ENCODE peak calls at places on chromosomes 7 and 10, in ten cellular contexts. One of them, this sample, is unnamed.
A peak's percentile ranks its signal among the peaks of the same experiment; 100 is the strongest.

GRCh38 chr7:6171532-6172330 is 100.7 kb downstream of the CYTH3 start:
- DNase-seq in heart left ventricle: peak; percentile 61
- DNase-seq in NCI-H1092 treated with DMSO at 0.1 percent for 48 hours: no peak
- DNase-seq in ovary: no peak
- DNase-seq in Kasumi-1: no peak
- DNase-seq in HFF-Myc: no peak
- DNase-seq in mucosa of descending colon: no peak
- DNase-seq in substantia nigra: no peak
- DNase-seq in NCI-H1694 treated with DMSO at 0.1 percent for 48 hours: no peak
- DNase-seq in memory B cell: no peak
- DNase-seq in this sample: peak; percentile 80

GRCh38 chr7:81721428-81721827 is 48.4 kb downstream of the HGF start:
- DNase-seq in ovary: no peak
- DNase-seq in NCI-H1694 treated with DMSO at 0.1 percent for 48 hours: no peak
- DNase-seq in Kasumi-1: no peak
- DNase-seq in NCI-H1092 treated with DMSO at 0.1 percent for 48 hours: no peak
- DNase-seq in mucosa of descending colon: no peak
- DNase-seq in memory B cell: no peak
- DNase-seq in heart left ventricle: no peak
- DNase-seq in HFF-Myc: no peak
- DNase-seq in substantia nigra: no peak
- DNase-seq in this sample: no peak

GRCh38 chr7:139403601-139404000 is 43.9 kb downstream of the LUC7L2 start:
- DNase-seq in mucosa of descending colon: no peak
- DNase-seq in NCI-H1092 treated with DMSO at 0.1 percent for 48 hours: no peak
- DNase-seq in substantia nigra: no peak
- DNase-seq in NCI-H1694 treated with DMSO at 0.1 percent for 48 hours: no peak
- DNase-seq in Kasumi-1: no peak
- DNase-seq in memory B cell: no peak
- DNase-seq in HFF-Myc: no peak
- DNase-seq in heart left ventricle: no peak
- DNase-seq in ovary: no peak
- DNase-seq in this sample: no peak

GRCh38 chr7:142248-142955 is 50.0 kb upstream of the FAM20C start:
- DNase-seq in NCI-H1092 treated with DMSO at 0.1 percent for 48 hours: no peak
- DNase-seq in mucosa of descending colon: peak; percentile 81
- DNase-seq in ovary: peak; percentile 83
- DNase-seq in memory B cell: no peak
- DNase-seq in substantia nigra: no peak
- DNase-seq in HFF-Myc: no peak
- DNase-seq in NCI-H1694 treated with DMSO at 0.1 percent for 48 hours: peak; percentile 49
- DNase-seq in heart left ventricle: peak; percentile 90
- DNase-seq in Kasumi-1: no peak
- DNase-seq in this sample: no peak

GRCh38 chr10:20694296-20694695 is 202.8 kb downstream of the NEBL start:
- DNase-seq in NCI-H1092 treated with DMSO at 0.1 percent for 48 hours: no peak
- DNase-seq in NCI-H1694 treated with DMSO at 0.1 percent for 48 hours: no peak
- DNase-seq in memory B cell: no peak
- DNase-seq in substantia nigra: no peak
- DNase-seq in Kasumi-1: no peak
- DNase-seq in ovary: no peak
- DNase-seq in heart left ventricle: no peak
- DNase-seq in HFF-Myc: no peak
- DNase-seq in mucosa of descending colon: no peak
- DNase-seq in this sample: peak; percentile 14

GRCh38 chr10:12535656-12536055 is 186.3 kb downstream of the CAMK1D start:
- DNase-seq in NCI-H1092 treated with DMSO at 0.1 percent for 48 hours: no peak
- DNase-seq in Kasumi-1: no peak
- DNase-seq in heart left ventricle: no peak
- DNase-seq in memory B cell: no peak
- DNase-seq in NCI-H1694 treated with DMSO at 0.1 percent for 48 hours: no peak
- DNase-seq in HFF-Myc: no peak
- DNase-seq in substantia nigra: no peak
- DNase-seq in mucosa of descending colon: no peak
- DNase-seq in ovary: no peak
- DNase-seq in this sample: no peak

GRCh38 chr7:6590645-6591110 is 857 bp downstream of the INTS15 start:
- DNase-seq in ovary: no peak
- DNase-seq in NCI-H1694 treated with DMSO at 0.1 percent for 48 hours: no peak
- DNase-seq in memory B cell: no peak
- DNase-seq in NCI-H1092 treated with DMSO at 0.1 percent for 48 hours: no peak
- DNase-seq in mucosa of descending colon: peak; percentile 2
- DNase-seq in Kasumi-1: no peak
- DNase-seq in HFF-Myc: no peak
- DNase-seq in substantia nigra: no peak
- DNase-seq in heart left ventricle: no peak
- DNase-seq in this sample: peak; percentile 63

GRCh38 chr7:143504215-143504936 is 26.7 kb downstream of the TAS2R41 start:
- DNase-seq in mucosa of descending colon: no peak
- DNase-seq in memory B cell: no peak
- DNase-seq in HFF-Myc: no peak
- DNase-seq in ovary: no peak
- DNase-seq in heart left ventricle: no peak
- DNase-seq in substantia nigra: no peak
- DNase-seq in NCI-H1092 treated with DMSO at 0.1 percent for 48 hours: no peak
- DNase-seq in NCI-H1694 treated with DMSO at 0.1 percent for 48 hours: no peak
- DNase-seq in Kasumi-1: no peak
- DNase-seq in this sample: no peak

GRCh38 chr7:18496336-18496700 is 769 bp downstream of the HDAC9 start:
- DNase-seq in Kasumi-1: no peak
- DNase-seq in substantia nigra: no peak
- DNase-seq in NCI-H1092 treated with DMSO at 0.1 percent for 48 hours: peak; percentile 86
- DNase-seq in mucosa of descending colon: no peak
- DNase-seq in NCI-H1694 treated with DMSO at 0.1 percent for 48 hours: no peak
- DNase-seq in heart left ventricle: no peak
- DNase-seq in memory B cell: no peak
- DNase-seq in HFF-Myc: no peak
- DNase-seq in ovary: no peak
- DNase-seq in this sample: peak; percentile 24

GRCh38 chr10:95242581-95243317 is 48.1 kb downstream of the PDLIM1 start:
- DNase-seq in mucosa of descending colon: no peak
- DNase-seq in ovary: no peak
- DNase-seq in HFF-Myc: no peak
- DNase-seq in NCI-H1694 treated with DMSO at 0.1 percent for 48 hours: peak; percentile 13
- DNase-seq in memory B cell: no peak
- DNase-seq in NCI-H1092 treated with DMSO at 0.1 percent for 48 hours: peak; percentile 44
- DNase-seq in Kasumi-1: peak; percentile 69
- DNase-seq in heart left ventricle: no peak
- DNase-seq in substantia nigra: no peak
- DNase-seq in this sample: peak; percentile 86

GRCh38 chr10:79063071-79063491 is 5.7 kb upstream of the ZMIZ1 start:
- DNase-seq in HFF-Myc: no peak
- DNase-seq in NCI-H1694 treated with DMSO at 0.1 percent for 48 hours: no peak
- DNase-seq in NCI-H1092 treated with DMSO at 0.1 percent for 48 hours: no peak
- DNase-seq in Kasumi-1: peak; percentile 64
- DNase-seq in mucosa of descending colon: peak; percentile 40
- DNase-seq in memory B cell: no peak
- DNase-seq in heart left ventricle: peak; percentile 24
- DNase-seq in ovary: no peak
- DNase-seq in substantia nigra: no peak
- DNase-seq in this sample: no peak

GRCh38 chr7:44782460-44782859 is 14.0 kb upstream of the PPIA start:
- DNase-seq in substantia nigra: no peak
- DNase-seq in NCI-H1694 treated with DMSO at 0.1 percent for 48 hours: no peak
- DNase-seq in heart left ventricle: no peak
- DNase-seq in memory B cell: no peak
- DNase-seq in Kasumi-1: no peak
- DNase-seq in ovary: no peak
- DNase-seq in HFF-Myc: no peak
- DNase-seq in NCI-H1092 treated with DMSO at 0.1 percent for 48 hours: no peak
- DNase-seq in mucosa of descending colon: no peak
- DNase-seq in this sample: no peak

GRCh38 chr10:124093076-124093773 is at the start of gene CHST15:
- DNase-seq in HFF-Myc: peak; percentile 3
- DNase-seq in mucosa of descending colon: peak; percentile 62
- DNase-seq in substantia nigra: no peak
- DNase-seq in Kasumi-1: no peak
- DNase-seq in NCI-H1092 treated with DMSO at 0.1 percent for 48 hours: no peak
- DNase-seq in memory B cell: peak; percentile 69
- DNase-seq in NCI-H1694 treated with DMSO at 0.1 percent for 48 hours: no peak
- DNase-seq in ovary: peak; percentile 69
- DNase-seq in heart left ventricle: peak; percentile 50
- DNase-seq in this sample: peak; percentile 85

GRCh38 chr10:78898341-78899097 is 170.2 kb upstream of the ZMIZ1 start:
- DNase-seq in heart left ventricle: no peak
- DNase-seq in NCI-H1092 treated with DMSO at 0.1 percent for 48 hours: no peak
- DNase-seq in memory B cell: no peak
- DNase-seq in ovary: no peak
- DNase-seq in Kasumi-1: no peak
- DNase-seq in mucosa of descending colon: no peak
- DNase-seq in substantia nigra: no peak
- DNase-seq in NCI-H1694 treated with DMSO at 0.1 percent for 48 hours: no peak
- DNase-seq in HFF-Myc: no peak
- DNase-seq in this sample: no peak

GRCh38 chr10:53090725-53091124 is 318.1 kb upstream of the MBL2 start:
- DNase-seq in memory B cell: no peak
- DNase-seq in Kasumi-1: no peak
- DNase-seq in substantia nigra: no peak
- DNase-seq in HFF-Myc: no peak
- DNase-seq in mucosa of descending colon: no peak
- DNase-seq in ovary: no peak
- DNase-seq in heart left ventricle: no peak
- DNase-seq in NCI-H1092 treated with DMSO at 0.1 percent for 48 hours: no peak
- DNase-seq in NCI-H1694 treated with DMSO at 0.1 percent for 48 hours: no peak
- DNase-seq in this sample: no peak

GRCh38 chr7:142939226-142939910 is at the start of gene LLCFC1:
- DNase-seq in HFF-Myc: no peak
- DNase-seq in substantia nigra: no peak
- DNase-seq in mucosa of descending colon: no peak
- DNase-seq in NCI-H1092 treated with DMSO at 0.1 percent for 48 hours: no peak
- DNase-seq in Kasumi-1: no peak
- DNase-seq in heart left ventricle: no peak
- DNase-seq in ovary: no peak
- DNase-seq in memory B cell: no peak
- DNase-seq in NCI-H1694 treated with DMSO at 0.1 percent for 48 hours: no peak
- DNase-seq in this sample: peak; percentile 84

GRCh38 chr10:103168436-103168835 is 24.6 kb downstream of the NT5C2 start:
- DNase-seq in ovary: no peak
- DNase-seq in NCI-H1092 treated with DMSO at 0.1 percent for 48 hours: no peak
- DNase-seq in memory B cell: no peak
- DNase-seq in HFF-Myc: no peak
- DNase-seq in substantia nigra: no peak
- DNase-seq in mucosa of descending colon: no peak
- DNase-seq in NCI-H1694 treated with DMSO at 0.1 percent for 48 hours: no peak
- DNase-seq in Kasumi-1: no peak
- DNase-seq in heart left ventricle: no peak
- DNase-seq in this sample: no peak

GRCh38 chr10:110742801-110743200 is 98.7 kb downstream of the RBM20 start:
- DNase-seq in HFF-Myc: no peak
- DNase-seq in mucosa of descending colon: no peak
- DNase-seq in NCI-H1092 treated with DMSO at 0.1 percent for 48 hours: no peak
- DNase-seq in substantia nigra: no peak
- DNase-seq in Kasumi-1: no peak
- DNase-seq in heart left ventricle: peak; percentile 78
- DNase-seq in NCI-H1694 treated with DMSO at 0.1 percent for 48 hours: no peak
- DNase-seq in ovary: no peak
- DNase-seq in memory B cell: no peak
- DNase-seq in this sample: no peak

GRCh38 chr10:77226871-77227557 is 410.6 kb downstream of the KCNMA1 start:
- DNase-seq in Kasumi-1: no peak
- DNase-seq in substantia nigra: no peak
- DNase-seq in NCI-H1092 treated with DMSO at 0.1 percent for 48 hours: no peak
- DNase-seq in memory B cell: no peak
- DNase-seq in heart left ventricle: no peak
- DNase-seq in ovary: no peak
- DNase-seq in NCI-H1694 treated with DMSO at 0.1 percent for 48 hours: no peak
- DNase-seq in mucosa of descending colon: no peak
- DNase-seq in HFF-Myc: no peak
- DNase-seq in this sample: no peak

GRCh38 chr10:16597656-16598055 is 76.0 kb upstream of the C1QL3 start:
- DNase-seq in HFF-Myc: peak; percentile 30
- DNase-seq in heart left ventricle: no peak
- DNase-seq in mucosa of descending colon: no peak
- DNase-seq in Kasumi-1: no peak
- DNase-seq in substantia nigra: no peak
- DNase-seq in NCI-H1092 treated with DMSO at 0.1 percent for 48 hours: no peak
- DNase-seq in NCI-H1694 treated with DMSO at 0.1 percent for 48 hours: no peak
- DNase-seq in ovary: no peak
- DNase-seq in memory B cell: no peak
- DNase-seq in this sample: no peak

GRCh38 chr10:12484945-12485805 is 135.8 kb downstream of the CAMK1D start:
- DNase-seq in heart left ventricle: peak; percentile 54
- DNase-seq in mucosa of descending colon: no peak
- DNase-seq in NCI-H1092 treated with DMSO at 0.1 percent for 48 hours: no peak
- DNase-seq in memory B cell: peak; percentile 44
- DNase-seq in substantia nigra: no peak
- DNase-seq in NCI-H1694 treated with DMSO at 0.1 percent for 48 hours: no peak
- DNase-seq in HFF-Myc: no peak
- DNase-seq in ovary: no peak
- DNase-seq in Kasumi-1: no peak
- DNase-seq in this sample: peak; percentile 41

GRCh38 chr10:47182934-47183725 is 116.9 kb upstream of the GDF10 start:
- DNase-seq in NCI-H1092 treated with DMSO at 0.1 percent for 48 hours: no peak
- DNase-seq in NCI-H1694 treated with DMSO at 0.1 percent for 48 hours: no peak
- DNase-seq in Kasumi-1: no peak
- DNase-seq in memory B cell: no peak
- DNase-seq in HFF-Myc: no peak
- DNase-seq in heart left ventricle: no peak
- DNase-seq in ovary: no peak
- DNase-seq in mucosa of descending colon: no peak
- DNase-seq in substantia nigra: no peak
- DNase-seq in this sample: no peak

GRCh38 chr10:36068542-36068941 is 426.4 kb upstream of the FZD8 start:
- DNase-seq in Kasumi-1: no peak
- DNase-seq in heart left ventricle: no peak
- DNase-seq in memory B cell: no peak
- DNase-seq in HFF-Myc: no peak
- DNase-seq in NCI-H1694 treated with DMSO at 0.1 percent for 48 hours: no peak
- DNase-seq in substantia nigra: no peak
- DNase-seq in NCI-H1092 treated with DMSO at 0.1 percent for 48 hours: no peak
- DNase-seq in mucosa of descending colon: no peak
- DNase-seq in ovary: no peak
- DNase-seq in this sample: no peak

GRCh38 chr10:101072923-101073322 is 11.1 kb downstream of the KAZALD1 start:
- DNase-seq in HFF-Myc: no peak
- DNase-seq in mucosa of descending colon: no peak
- DNase-seq in ovary: no peak
- DNase-seq in NCI-H1694 treated with DMSO at 0.1 percent for 48 hours: no peak
- DNase-seq in Kasumi-1: no peak
- DNase-seq in heart left ventricle: no peak
- DNase-seq in NCI-H1092 treated with DMSO at 0.1 percent for 48 hours: no peak
- DNase-seq in memory B cell: no peak
- DNase-seq in substantia nigra: no peak
- DNase-seq in this sample: no peak